ENCODE peak calls at places on chromosomes 12 and 14, in nine cellular contexts. W is foreskin fibroblast; K is tibial nerve; A is stimulated activated CD4-positive, alpha-beta T cell treated with anti-CD3 and anti-CD28 coated beads, Interleukin-2, amount 100 ng/mL, for 24 hours; J is stimulated activated naive CD8-positive, alpha-beta T cell treated with anti-CD3 and anti-CD28 coated beads, Interleukin-15, amount 100 ng/mL, for 72 hours; F is central memory CD4-positive, alpha-beta T cell; G is RWPE1; Y is LoVo; M is AG09319. T is an unnamed sample.

GRCh38 chr14:67971627-67972625 is 152.3 kb downstream of the RAD51B start:
- DNase-seq in W (peak), K (no peak), A (no peak), J (no peak), F (no peak), G (peak), Y (peak), M (no peak), T (no peak)

GRCh38 chr12:550473-551260 is 90.9 kb downstream of the B4GALNT3 start:
- DNase-seq in W (no peak), K (no peak), A (no peak), J (no peak), F (no peak), G (no peak), Y (no peak), M (no peak), T (no peak)

GRCh38 chr12:54011665-54012532 is 3.1 kb downstream of the HOXC8 start:
- DNase-seq in W (no peak), K (no peak), A (no peak), J (no peak), F (no peak), G (no peak), Y (no peak), M (no peak), T (no peak)

GRCh38 chr14:92677087-92677668 is 71.2 kb downstream of the LGMN start:
- DNase-seq in W (no peak), K (no peak), A (peak), J (peak), F (no peak), G (no peak), Y (no peak), M (no peak), T (no peak)

GRCh38 chr14:69376439-69376838 is 21.7 kb downstream of the ERH start:
- DNase-seq in W (peak), K (no peak), A (no peak), J (no peak), F (no peak), G (no peak), Y (no peak), M (no peak), T (no peak)

GRCh38 chr12:119758236-119758635 is 90.3 kb downstream of the PRKAB1 start:
- DNase-seq in W (no peak), K (no peak), A (no peak), J (no peak), F (no peak), G (no peak), Y (no peak), M (no peak), T (no peak)

GRCh38 chr14:95413289-95414215 is 93.8 kb upstream of the CLMN start:
- DNase-seq in W (no peak), K (no peak), A (no peak), J (no peak), F (no peak), G (peak), Y (no peak), M (no peak), T (no peak)

GRCh38 chr14:74324945-74325361 is 22.2 kb upstream of the ABCD4 start:
- DNase-seq in W (peak), K (no peak), A (no peak), J (no peak), F (no peak), G (peak), Y (peak), M (no peak), T (no peak)

GRCh38 chr12:32939801-32940200 is 43.2 kb upstream of the PKP2 start:
- DNase-seq in W (no peak), K (no peak), A (no peak), J (no peak), F (no peak), G (no peak), Y (no peak), M (no peak), T (no peak)

GRCh38 chr12:109840349-109841073 is 7.3 kb upstream of the TRPV4 start:
- DNase-seq in W (no peak), K (no peak), A (no peak), J (no peak), F (no peak), G (peak), Y (peak), M (no peak), T (no peak)

GRCh38 chr14:99459491-99460100 is 21.1 kb downstream of the SETD3 start:
- DNase-seq in W (no peak), K (no peak), A (no peak), J (no peak), F (no peak), G (no peak), Y (no peak), M (no peak), T (no peak)

GRCh38 chr12:120771097-120771496 is 45.5 kb downstream of the ACADS start:
- DNase-seq in W (no peak), K (no peak), A (no peak), J (no peak), F (no peak), G (no peak), Y (no peak), M (no peak), T (no peak)

GRCh38 chr14:42459171-42459685 is 852.6 kb downstream of the LRFN5 start:
- DNase-seq in W (no peak), K (no peak), A (no peak), J (no peak), F (no peak), G (no peak), Y (no peak), M (no peak), T (no peak)

GRCh38 chr12:18849080-18849479 is 111.2 kb downstream of the CAPZA3 start:
- DNase-seq in W (no peak), K (no peak), A (no peak), J (no peak), F (no peak), G (no peak), Y (peak), M (no peak), T (no peak)

GRCh38 chr12:29073631-29074239 is 75.3 kb upstream of the FAR2 start:
- DNase-seq in W (peak), K (peak), A (no peak), J (no peak), F (peak), G (peak), Y (peak), M (peak), T (no peak)

GRCh38 chr12:121294151-121294889 is 2.2 kb downstream of the CAMKK2 start:
- DNase-seq in W (no peak), K (no peak), A (no peak), J (no peak), F (no peak), G (no peak), Y (no peak), M (no peak), T (no peak)

GRCh38 chr12:59432057-59432456 is 163.8 kb upstream of the SLC16A7 start:
- DNase-seq in W (no peak), K (no peak), A (no peak), J (no peak), F (no peak), G (no peak), Y (no peak), M (no peak), T (no peak)

GRCh38 chr12:26630546-26631027 is 202.4 kb downstream of the ITPR2 start:
- DNase-seq in W (peak), K (no peak), A (no peak), J (no peak), F (no peak), G (no peak), Y (peak), M (no peak), T (no peak)

GRCh38 chr12:109163150-109163549 is 46.8 kb downstream of the ACACB start:
- DNase-seq in W (no peak), K (no peak), A (no peak), J (no peak), F (no peak), G (no peak), Y (no peak), M (no peak), T (no peak)

GRCh38 chr14:79656086-79656485 is 555.2 kb downstream of the DIO2 start:
- DNase-seq in W (no peak), K (no peak), A (no peak), J (no peak), F (no peak), G (no peak), Y (no peak), M (no peak), T (no peak)

GRCh38 chr12:95605875-95606274 is 54.6 kb upstream of the USP44 start:
- DNase-seq in W (no peak), K (no peak), A (no peak), J (no peak), F (no peak), G (no peak), Y (no peak), M (no peak), T (no peak)

GRCh38 chr14:22386924-22387775 is 201.9 kb downstream of the DAD1 start:
- DNase-seq in W (peak), K (peak), A (no peak), J (no peak), F (no peak), G (peak), Y (peak), M (peak), T (no peak)

GRCh38 chr14:30808576-30808975 is 65.8 kb upstream of the COCH start:
- DNase-seq in W (no peak), K (no peak), A (no peak), J (no peak), F (no peak), G (no peak), Y (no peak), M (no peak), T (no peak)

GRCh38 chr14:65373671-65374039 is 38.9 kb upstream of the FUT8 start:
- DNase-seq in W (no peak), K (no peak), A (no peak), J (no peak), F (no peak), G (no peak), Y (no peak), M (no peak), T (no peak)

T was measured in activated T-helper 9 cell treated with anti-CD3 and anti-CD28 coated beads, Interleukin-2, amount 50 U/mL, for 16 hours.